ENCODE peak calls at places on chromosome 11, in seven cellular contexts. Q is HCT116, A is SK-N-SH, D is H1, I is Panc1, V is GM12878, F is HepG2. N is an unnamed sample.

GRCh38 chr11:75849917-75850316 is 34.9 kb downstream of the UVRAG start:
- DNase-seq in Q (no peak), A (no peak), D (no peak), I (no peak), V (no peak), F (no peak), N (no peak)

GRCh38 chr11:18765554-18765953 is 26.0 kb downstream of the PTPN5 start:
- DNase-seq in Q (no peak), A (no peak), D (no peak), I (no peak), V (no peak), F (no peak), N (no peak)

GRCh38 chr11:31636983-31637382 is 127.4 kb downstream of the ELP4 start:
- DNase-seq in Q (no peak), A (no peak), D (no peak), I (no peak), V (no peak), F (no peak), N (no peak)

GRCh38 chr11:120875986-120876385 is 147.9 kb upstream of the TBCEL start:
- DNase-seq in Q (no peak), A (no peak), D (no peak), I (no peak), V (no peak), F (no peak), N (no peak)

GRCh38 chr11:1211838-1212237 is 11.0 kb upstream of the MUC5B start:
- DNase-seq in Q (no peak), A (no peak), D (no peak), I (no peak), V (no peak), F (no peak), N (no peak)

GRCh38 chr11:69924308-69925161 is 105.3 kb upstream of the FGF3 start:
- DNase-seq in Q (no peak), A (no peak), D (no peak), I (no peak), V (no peak), F (no peak), N (no peak)

GRCh38 chr11:95289378-95289777 is 58.4 kb upstream of the SESN3 start:
- DNase-seq in Q (peak; percentile 8), A (no peak), D (no peak), I (no peak), V (no peak), F (no peak), N (no peak)

GRCh38 chr11:9700105-9700801 is 36.4 kb downstream of the SWAP70 start:
- DNase-seq in Q (no peak), A (no peak), D (no peak), I (no peak), V (no peak), F (no peak), N (no peak)

GRCh38 chr11:15918674-15919073 is 437.7 kb downstream of the SOX6 start:
- DNase-seq in Q (no peak), A (no peak), D (no peak), I (no peak), V (no peak), F (no peak), N (no peak)

GRCh38 chr11:46120361-46120710 is 918 bp downstream of the PHF21A start:
- DNase-seq in Q (no peak), A (no peak), D (no peak), I (no peak), V (no peak), F (no peak), N (no peak)

GRCh38 chr11:104852811-104853210 is 45.4 kb downstream of the CASP12 start:
- DNase-seq in Q (no peak), A (no peak), D (no peak), I (no peak), V (no peak), F (no peak), N (no peak)

GRCh38 chr11:350723-351255 is 18.5 kb upstream of the B4GALNT4 start:
- DNase-seq in Q (no peak), A (no peak), D (no peak), I (no peak), V (peak; percentile 78), F (no peak), N (no peak)

GRCh38 chr11:118015385-118015841 is 29.2 kb downstream of the IL10RA start:
- DNase-seq in Q (no peak), A (no peak), D (no peak), I (no peak), V (no peak), F (no peak), N (no peak)

GRCh38 chr11:9001736-9002135 is 2.1 kb downstream of the NRIP3 start:
- DNase-seq in Q (peak; percentile 15), A (no peak), D (no peak), I (peak; percentile 92), V (no peak), F (no peak), N (peak; percentile 50)

GRCh38 chr11:121864660-121865059 is 251.4 kb downstream of the BLID start:
- DNase-seq in Q (no peak), A (no peak), D (no peak), I (no peak), V (no peak), F (peak; percentile 19), N (no peak)

GRCh38 chr11:1304376-1304775 is 5.1 kb downstream of the TOLLIP start:
- DNase-seq in Q (no peak), A (no peak), D (no peak), I (no peak), V (no peak), F (peak; percentile 81), N (no peak)

GRCh38 chr11:94791216-94791889 is 23.2 kb downstream of the AMOTL1 start:
- DNase-seq in Q (no peak), A (no peak), D (no peak), I (no peak), V (no peak), F (no peak), N (no peak)

GRCh38 chr11:78319453-78319955 is 98.1 kb downstream of the GAB2 start:
- DNase-seq in Q (no peak), A (peak; percentile 28), D (no peak), I (no peak), V (no peak), F (no peak), N (no peak)

GRCh38 chr11:10809373-10810199 is 860 bp upstream of the EIF4G2 start:
- DNase-seq in Q (peak; percentile 19), A (no peak), D (peak; percentile 34), I (no peak), V (no peak), F (no peak), N (peak; percentile 37)

GRCh38 chr11:63763506-63764200 is 4.9 kb downstream of the ZFTA start:
- DNase-seq in Q (no peak), A (peak; percentile 41), D (no peak), I (no peak), V (no peak), F (no peak), N (no peak)

GRCh38 chr11:105168457-105168856 is 28.9 kb upstream of the CARD18 start:
- DNase-seq in Q (no peak), A (no peak), D (no peak), I (no peak), V (no peak), F (no peak), N (no peak)

GRCh38 chr11:129702410-129703390 is 112.9 kb upstream of the TMEM45B start:
- DNase-seq in Q (no peak), A (no peak), D (no peak), I (no peak), V (no peak), F (no peak), N (peak; percentile 2)
- TF ChIP-seq SIN3A in Q (no peak), A (no peak), D (no peak), I (no peak), V (no peak), F (no peak), N (no peak)

GRCh38 chr11:119730789-119731386 is 1.9 kb upstream of the NECTIN1 start:
- DNase-seq in Q (no peak), A (peak; percentile 48), D (no peak), I (no peak), V (no peak), F (no peak), N (no peak)

GRCh38 chr11:119728226-119728626 is 774 bp downstream of the NECTIN1 start:
- DNase-seq in Q (no peak), A (no peak), D (no peak), I (no peak), V (no peak), F (no peak), N (no peak)

GRCh38 chr11:119728651-119729580 is at the start of gene NECTIN1:
- DNase-seq in Q (peak; percentile 60), A (peak; percentile 96), D (peak; percentile 71), I (peak; percentile 39), V (no peak), F (peak; percentile 76), N (peak; percentile 90)

GRCh38 chr11:119730347-119730613 is 1.3 kb upstream of the NECTIN1 start:
- DNase-seq in Q (no peak), A (no peak), D (no peak), I (no peak), V (no peak), F (no peak), N (no peak)

GRCh38 chr11:119729581-119730346 is 764 bp upstream of the NECTIN1 start:
- DNase-seq in Q (peak; percentile 32), A (peak; percentile 85), D (no peak), I (no peak), V (no peak), F (no peak), N (no peak)
- TF ChIP-seq SIN3A in Q (no peak), A (no peak), D (no peak), I (no peak), V (no peak), F (no peak), N (no peak)

DNA sequence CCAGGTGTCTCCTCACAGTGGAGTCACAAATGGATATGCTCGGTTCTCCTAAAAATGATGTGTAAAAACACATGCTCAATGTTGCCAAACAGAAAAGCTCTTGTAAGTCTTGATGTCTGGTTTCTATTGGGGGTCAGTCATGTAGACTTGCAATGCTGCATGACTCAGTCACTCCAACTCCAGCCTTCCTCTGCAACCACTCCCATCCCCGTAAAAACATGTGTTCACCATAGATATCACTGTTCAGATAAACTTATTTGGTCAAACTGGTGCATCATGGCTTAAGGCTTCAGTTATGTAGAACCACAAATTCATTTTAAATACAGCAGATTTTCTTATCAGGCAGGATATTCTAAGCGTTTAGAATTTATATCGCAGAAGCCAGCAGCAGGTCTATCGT is 298.4 kb upstream of the LUZP2 start:
- DNase-seq in Q (no peak), A (no peak), D (no peak), I (no peak), V (no peak), F (no peak), N (no peak)
- TF ChIP-seq SIN3A in Q (no peak), A (no peak), D (no peak), I (no peak), V (no peak), F (no peak), N (no peak)

GRCh38 chr11:65224939-65225283 is 36.9 kb upstream of the POLA2 start:
- DNase-seq in Q (peak; percentile 36), A (no peak), D (no peak), I (no peak), V (no peak), F (no peak), N (peak; percentile 45)

GRCh38 chr11:65223031-65223430 is 38.7 kb upstream of the POLA2 start:
- DNase-seq in Q (no peak), A (no peak), D (no peak), I (no peak), V (no peak), F (no peak), N (no peak)

GRCh38 chr11:65226103-65226442 is 35.7 kb upstream of the POLA2 start:
- DNase-seq in Q (no peak), A (no peak), D (no peak), I (no peak), V (no peak), F (no peak), N (no peak)

GRCh38 chr11:65227879-65228278 is 33.9 kb upstream of the POLA2 start:
- DNase-seq in Q (no peak), A (no peak), D (no peak), I (no peak), V (no peak), F (no peak), N (no peak)

GRCh38 chr11:65225284-65226102 is 36.3 kb upstream of the POLA2 start:
- DNase-seq in Q (no peak), A (peak; percentile 87), D (no peak), I (peak; percentile 27), V (no peak), F (peak; percentile 47), N (peak; percentile 80)
- TF ChIP-seq SIN3A in Q (no peak), A (no peak), D (no peak), I (no peak), V (no peak), F (no peak), N (no peak)